ENCODE peak calls at places on chromosomes 5 and 9, in four cellular contexts. Q, K, F and A are unnamed samples.

GRCh38 chr5:157290981-157291711 is 25.2 kb downstream of the CYFIP2 start:
- DNase-seq in Q (no peak), K (no peak), F (no peak), A (no peak)

GRCh38 chr5:27318701-27319100 is 280.3 kb upstream of the CDH9 start:
- DNase-seq in Q (no peak), K (peak; percentile 11), F (no peak), A (no peak)

GRCh38 chr9:130140701-130141100 is 31.5 kb upstream of the NCS1 start:
- DNase-seq in Q (no peak), K (no peak), F (no peak), A (no peak)

GRCh38 chr9:117461386-117461785 is 46.5 kb upstream of the ASTN2 start:
- DNase-seq in Q (peak; percentile 15), K (no peak), F (no peak), A (no peak)

GRCh38 chr9:125439434-125440272 is 178.0 kb downstream of the GAPVD1 start:
- DNase-seq in Q (no peak), K (no peak), F (no peak), A (no peak)

GRCh38 chr5:177402271-177403043 is 2.0 kb upstream of the PFN3 start:
- DNase-seq in Q (peak; percentile 81), K (peak; percentile 74), F (peak; percentile 88), A (no peak)

GRCh38 chr5:173420108-173420507 is 91.9 kb upstream of the STC2 start:
- DNase-seq in Q (peak; percentile 39), K (peak; percentile 61), F (peak; percentile 78), A (no peak)

GRCh38 chr5:74357827-74358226 is 282.7 kb downstream of the ENC1 start:
- DNase-seq in Q (no peak), K (no peak), F (no peak), A (no peak)

GRCh38 chr9:98539954-98540353 is 168.8 kb downstream of the GABBR2 start:
- DNase-seq in Q (no peak), K (peak; percentile 31), F (no peak), A (no peak)

GRCh38 chr5:128111818-128112448 is 28.4 kb downstream of the SLC12A2 start:
- DNase-seq in Q (no peak), K (peak; percentile 68), F (peak; percentile 57), A (no peak)

GRCh38 chr5:181189962-181190710 is 14.9 kb downstream of the TRIM7 start:
- DNase-seq in Q (no peak), K (peak; percentile 35), F (no peak), A (no peak)

GRCh38 chr5:41908374-41909079 is 4.4 kb downstream of the RIMOC1 start:
- DNase-seq in Q (no peak), K (peak; percentile 83), F (no peak), A (no peak)

GRCh38 chr9:115373000-115373709 is 255.2 kb upstream of the TNC start:
- DNase-seq in Q (no peak), K (peak; percentile 96), F (peak; percentile 96), A (no peak)

GRCh38 chr9:4984171-4984570 is 901 bp upstream of the JAK2 start:
- DNase-seq in Q (no peak), K (peak; percentile 78), F (peak; percentile 36), A (peak; percentile 43)

DNA sequence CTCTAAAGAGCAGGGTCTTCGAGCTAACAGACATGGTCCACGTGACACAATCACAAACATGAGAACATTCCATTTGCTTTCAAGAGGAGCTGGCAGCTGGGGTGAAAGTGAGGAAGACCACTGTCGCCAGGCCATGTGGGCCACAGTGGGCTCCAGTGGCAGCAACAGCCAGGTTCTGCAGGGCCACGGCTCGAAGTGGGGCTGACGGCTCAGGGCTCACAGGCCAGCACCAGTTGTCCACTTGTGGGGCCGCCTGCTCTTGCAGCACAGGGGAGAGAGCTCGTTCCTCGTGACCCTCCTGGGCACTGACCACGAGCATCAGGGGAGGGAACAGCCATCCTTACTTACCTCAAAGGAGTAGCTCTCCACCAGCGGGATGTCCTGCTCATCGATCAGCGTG is 2.0 kb downstream of the ZMYND19 start:
- DNase-seq in Q (no peak), K (no peak), F (no peak), A (no peak)
- H3K9ac ChIP-seq in Q (no peak overlapping the region), K (no peak overlapping the region), F (no peak overlapping the region), A (no peak overlapping the region)

DNA sequence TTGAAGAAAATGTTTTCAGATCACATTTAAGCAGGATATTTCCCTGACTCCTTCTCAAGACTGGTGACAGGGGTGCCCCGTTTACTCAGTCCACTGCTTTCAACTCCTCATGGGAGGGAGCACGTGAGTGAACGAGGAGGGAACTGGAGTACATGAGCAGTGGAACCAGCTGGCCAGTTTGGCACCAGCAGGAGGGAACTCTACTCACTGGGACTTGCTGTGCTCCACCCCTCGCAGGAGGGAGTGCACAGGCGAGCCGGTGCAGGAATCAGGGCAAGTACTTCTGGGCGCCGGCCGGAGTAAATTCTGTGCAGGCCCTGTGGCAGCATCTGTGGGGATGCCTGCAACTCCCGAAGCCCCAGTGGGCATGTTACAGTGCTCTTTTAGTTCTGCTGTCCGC is 1941.1 kb upstream of the C9orf72 start:
- DNase-seq in Q (no peak), K (no peak), F (no peak), A (no peak)
- H3K4me1 ChIP-seq in Q (no peaks in the 10 kb centered on the region), K (no peaks in the 10 kb centered on the region), F (no peaks in the 10 kb centered on the region), A (no peaks in the 10 kb centered on the region)

GRCh38 chr5:107431998-107432397 is 238.7 kb downstream of the EFNA5 start:
- DNase-seq in Q (no peak), K (peak; percentile 58), F (peak; percentile 66), A (no peak)
- TF ChIP-seq EZH2phosphoT487 in Q (no peak), K (no peak), F (no peak), A (no peak)

GRCh38 chr9:82805027-82805426 is 257.9 kb downstream of the RASEF start:
- DNase-seq in Q (no peak), K (no peak), F (no peak), A (no peak)

GRCh38 chr9:82808478-82808877 is 254.5 kb downstream of the RASEF start:
- DNase-seq in Q (no peak), K (no peak), F (no peak), A (no peak)

DNA sequence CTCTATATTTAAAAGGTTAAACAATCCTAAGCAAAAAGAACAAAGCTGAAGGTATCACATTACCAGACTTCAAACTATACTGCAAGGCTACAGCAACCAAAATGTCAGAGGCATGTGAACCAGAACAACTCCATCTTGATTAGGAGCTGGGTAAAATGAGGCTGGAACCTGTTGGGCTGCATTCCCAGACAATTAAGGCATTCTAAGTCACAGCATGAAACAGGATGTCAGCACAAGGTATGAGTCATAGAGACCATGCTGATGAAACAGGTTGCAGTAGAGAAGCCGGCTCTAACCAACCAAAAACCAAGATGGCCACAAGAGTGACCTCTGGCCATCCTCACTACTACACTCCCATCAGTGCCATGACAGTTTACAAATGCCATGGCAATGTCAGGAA is 252.0 kb downstream of the RASEF start:
- DNase-seq in Q (no peak), K (peak; percentile 5), F (peak; percentile 79), A (no peak)
- H3K9ac ChIP-seq in Q (no peak overlapping the region), K (no peak overlapping the region), F (no peak overlapping the region), A (no peak overlapping the region)

GRCh38 chr9:127920794-127921193 is 4.0 kb upstream of the ST6GALNAC4 start:
- DNase-seq in Q (no peak), K (no peak), F (no peak), A (no peak)

GRCh38 chr9:127921592-127922120 is 4.8 kb upstream of the ST6GALNAC4 start:
- DNase-seq in Q (peak; percentile 94), K (peak; percentile 71), F (peak; percentile 62), A (peak; percentile 63)

GRCh38 chr9:127917603-127918002 is 762 bp upstream of the ST6GALNAC4 start:
- DNase-seq in Q (no peak), K (no peak), F (no peak), A (peak; percentile 40)

GRCh38 chr9:127918201-127919107 is 1.6 kb upstream of the ST6GALNAC4 start:
- DNase-seq in Q (peak; percentile 55), K (peak; percentile 72), F (peak; percentile 15), A (no peak)

GRCh38 chr9:127919253-127919815 is 2.5 kb upstream of the ST6GALNAC4 start:
- DNase-seq in Q (no peak), K (peak; percentile 100), F (peak; percentile 98), A (no peak)
- H3K4me1 ChIP-seq in Q (peaks cover 35% of the 10 kb centered on the region), K (peaks cover 50% of the 10 kb centered on the region), F (peaks cover 53% of the 10 kb centered on the region), A (peaks cover 39% of the 10 kb centered on the region)

GRCh38 chr5:136132557-136133415 is at the start of gene SMAD5:
- DNase-seq in Q (peak; percentile 99), K (peak; percentile 97), F (peak; percentile 89), A (peak; percentile 94)

GRCh38 chr5:136130581-136130980 is 2.1 kb upstream of the SMAD5 start:
- DNase-seq in Q (no peak), K (no peak), F (no peak), A (no peak)

GRCh38 chr5:136134653-136135052 is 2.0 kb downstream of the SMAD5 start:
- DNase-seq in Q (no peak), K (no peak), F (no peak), A (no peak)

GRCh38 chr5:136133416-136134383 is 1.1 kb downstream of the SMAD5 start:
- DNase-seq in Q (peak; percentile 31), K (peak; percentile 85), F (peak; percentile 51), A (peak; percentile 30)

GRCh38 chr5:136132087-136132486 is 558 bp upstream of the SMAD5 start:
- DNase-seq in Q (peak; percentile 24), K (peak; percentile 33), F (no peak), A (no peak)
- TF ChIP-seq EZH2phosphoT487 in Q (no peak), K (no peak), F (no peak), A (no peak)

DNA sequence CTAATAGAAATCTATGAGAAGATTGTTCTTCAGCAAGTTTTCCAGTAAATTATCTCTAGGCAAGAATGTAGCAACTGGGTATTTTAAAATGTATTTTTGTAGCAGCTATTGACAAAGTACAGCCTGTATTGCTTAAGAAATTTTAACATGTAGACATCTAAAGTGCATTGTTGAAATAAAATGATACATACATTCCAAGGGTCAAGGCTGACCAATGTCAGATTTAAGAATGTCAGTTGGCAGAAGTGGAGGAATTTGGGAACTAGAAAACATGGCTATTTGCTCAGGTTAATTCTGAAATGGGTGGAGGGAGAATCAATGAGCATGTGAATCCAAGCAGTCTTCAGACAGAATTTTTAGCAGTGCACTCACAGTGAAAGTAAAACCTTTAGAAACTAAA is 57.5 kb upstream of the ZSWIM6 start:
- DNase-seq in Q (no peak), K (peak; percentile 36), F (no peak), A (no peak)
- H3K9ac ChIP-seq in Q (no peak overlapping the region), K (no peak overlapping the region), F (no peak overlapping the region), A (no peak overlapping the region)

GRCh38 chr9:131834721-131835120 is 94.8 kb upstream of the RAPGEF1 start:
- DNase-seq in Q (no peak), K (no peak), F (no peak), A (no peak)

GRCh38 chr9:131836021-131836420 is 96.1 kb upstream of the RAPGEF1 start:
- DNase-seq in Q (no peak), K (no peak), F (no peak), A (no peak)

GRCh38 chr9:131835132-131835910 is 95.4 kb upstream of the RAPGEF1 start:
- DNase-seq in Q (no peak), K (peak; percentile 21), F (no peak), A (no peak)

GRCh38 chr9:131833083-131833482 is 93.2 kb upstream of the RAPGEF1 start:
- DNase-seq in Q (no peak), K (no peak), F (no peak), A (no peak)

DNA sequence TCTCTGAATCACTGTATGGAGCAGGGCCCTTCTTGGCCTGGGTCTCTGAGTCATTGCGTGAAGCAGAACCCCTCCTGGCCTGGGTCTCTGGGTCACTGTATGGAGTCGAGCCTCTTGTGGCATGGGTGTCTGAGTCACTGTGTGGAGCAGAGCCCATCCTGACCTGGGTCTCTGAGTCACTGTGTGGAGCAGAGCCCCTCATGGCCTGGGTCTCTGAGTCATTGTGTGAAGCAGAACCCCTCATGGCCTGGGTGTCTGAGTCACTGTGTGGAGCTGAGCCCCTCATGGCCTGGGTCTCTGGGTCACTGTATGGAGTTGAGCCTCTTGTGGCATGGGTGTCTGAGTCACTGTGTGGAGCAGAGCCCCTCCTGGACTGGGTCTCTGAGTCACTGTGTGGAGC is 94.0 kb upstream of the RAPGEF1 start:
- DNase-seq in Q (no peak), K (no peak), F (peak; percentile 16), A (no peak)
- H3K4me1 ChIP-seq in Q (no peaks in the 10 kb centered on the region), K (no peaks in the 10 kb centered on the region), F (no peaks in the 10 kb centered on the region), A (no peaks in the 10 kb centered on the region)